ENCODE peak calls at places on chromosomes 6 and 20, in eight cellular contexts. I, J, N, V, D, X, S and Y are unnamed samples.

GRCh38 chr6:121584591-121585369 is 149.3 kb downstream of the GJA1 start:
- DNase-seq in I (no peak), D (no peak), V (no peak), J (no peak), X (no peak), S (no peak), N (peak; percentile 79), Y (no peak)

GRCh38 chr6:138517635-138518034 is 18.3 kb upstream of the NHSL1 start:
- DNase-seq in I (no peak), J (no peak), N (peak; percentile 60), D (peak; percentile 11), S (peak; percentile 26), V (no peak), X (no peak), Y (no peak)

GRCh38 chr6:158042245-158042798 is 60.7 kb downstream of the SYNJ2 start:
- DNase-seq in V (no peak), X (peak; percentile 83), J (peak; percentile 53), D (no peak), N (peak; percentile 91), I (no peak), S (no peak), Y (peak; percentile 93)

GRCh38 chr6:168131464-168132415 is 52.7 kb upstream of the FRMD1 start:
- DNase-seq in J (no peak), D (no peak), V (peak; percentile 70), S (no peak), I (no peak), N (no peak), X (peak; percentile 55), Y (no peak)

GRCh38 chr6:15546591-15546990 is 116.2 kb downstream of the DTNBP1 start:
- DNase-seq in D (no peak), S (no peak), J (no peak), X (no peak), I (no peak), N (no peak), V (no peak), Y (no peak)

GRCh38 chr6:130927305-130927704 is 100.1 kb downstream of the SMLR1 start:
- DNase-seq in J (no peak), S (no peak), D (no peak), X (no peak), V (no peak), N (no peak), I (no peak), Y (no peak)

GRCh38 chr6:112337209-112337638 is 9.9 kb upstream of the RFPL4B start:
- DNase-seq in X (no peak), D (no peak), N (peak; percentile 89), I (peak; percentile 50), V (no peak), J (peak; percentile 29), S (peak; percentile 62), Y (peak; percentile 60)

GRCh38 chr6:166758136-166758704 is 131.2 kb upstream of the RPS6KA2 start:
- DNase-seq in J (no peak), D (no peak), I (no peak), V (no peak), S (no peak), N (no peak), X (no peak), Y (no peak)

GRCh38 chr6:30450908-30451818 is 38.1 kb upstream of the HLA-E start:
- DNase-seq in X (peak; percentile 82), D (no peak), J (peak; percentile 55), N (peak; percentile 83), S (peak; percentile 45), V (no peak), I (no peak), Y (peak; percentile 44)

GRCh38 chr6:99016355-99016754 is 68.6 kb upstream of the FBXL4 start:
- DNase-seq in I (no peak), J (no peak), X (no peak), V (no peak), D (no peak), N (peak; percentile 47), S (no peak), Y (no peak)

GRCh38 chr6:167047554-167047953 is 48.4 kb downstream of the CEP43 start:
- DNase-seq in N (no peak), S (no peak), V (no peak), I (no peak), D (peak; percentile 56), X (no peak), J (no peak), Y (no peak)

GRCh38 chr6:49937811-49938210 is 26.2 kb downstream of the DEFB114 start:
- DNase-seq in S (no peak), I (no peak), X (no peak), J (no peak), D (no peak), N (no peak), V (no peak), Y (no peak)

GRCh38 chr20:34578521-34579147 is 20.1 kb downstream of the MAP1LC3A start:
- DNase-seq in V (peak; percentile 61), S (peak; percentile 65), D (no peak), I (no peak), J (no peak), N (no peak), X (no peak), Y (peak; percentile 64)
- TF ChIP-seq CTCF in V (no peak), S (no peak), D (no peak), I (no peak), J (no peak), N (no peak), X (no peak), Y (no peak)

GRCh38 chr6:35146453-35146852 is 5.3 kb upstream of the TCP11 start:
- DNase-seq in S (peak; percentile 51), D (no peak), J (peak; percentile 63), N (peak; percentile 67), X (no peak), V (no peak), I (no peak), Y (no peak)
- TF ChIP-seq CTCF in S (peak; percentile 60), D (peak; percentile 65), J (peak; percentile 62), N (peak; percentile 79), X (peak; percentile 34), V (no peak), I (peak; percentile 83), Y (peak; percentile 43)

GRCh38 chr6:127120787-127121636 is 2.5 kb downstream of the RSPO3 start:
- DNase-seq in J (peak; percentile 61), D (peak; percentile 35), S (peak; percentile 59), N (peak; percentile 92), I (peak; percentile 59), V (peak; percentile 94), X (peak; percentile 80), Y (peak; percentile 88)
- TF ChIP-seq CTCF in J (peak; percentile 41), D (peak; percentile 92), S (peak; percentile 62), N (peak; percentile 97), I (peak; percentile 95), V (no peak), X (peak; percentile 58), Y (peak; percentile 81)

GRCh38 chr6:144778773-144779531 is 493.8 kb downstream of the UTRN start:
- DNase-seq in N (peak; percentile 26), X (no peak), V (no peak), S (no peak), I (no peak), J (no peak), D (no peak), Y (no peak)
- TF ChIP-seq CTCF in N (peak; percentile 37), X (peak; percentile 17), V (no peak), S (no peak), I (peak; percentile 43), J (peak; percentile 33), D (peak; percentile 41), Y (no peak)

GRCh38 chr20:11332376-11332775 is 585.3 kb upstream of the BTBD3 start:
- DNase-seq in X (no peak), S (no peak), J (no peak), N (peak; percentile 31), D (no peak), V (no peak), I (no peak), Y (no peak)

GRCh38 chr20:11333634-11334033 is 584.1 kb upstream of the BTBD3 start:
- DNase-seq in X (no peak), N (no peak), I (no peak), J (no peak), D (no peak), S (no peak), V (no peak), Y (no peak)

GRCh38 chr20:11338506-11339306 is 579.0 kb upstream of the BTBD3 start:
- DNase-seq in D (no peak), N (peak; percentile 84), V (no peak), X (no peak), I (no peak), S (no peak), J (no peak), Y (no peak)

DNA sequence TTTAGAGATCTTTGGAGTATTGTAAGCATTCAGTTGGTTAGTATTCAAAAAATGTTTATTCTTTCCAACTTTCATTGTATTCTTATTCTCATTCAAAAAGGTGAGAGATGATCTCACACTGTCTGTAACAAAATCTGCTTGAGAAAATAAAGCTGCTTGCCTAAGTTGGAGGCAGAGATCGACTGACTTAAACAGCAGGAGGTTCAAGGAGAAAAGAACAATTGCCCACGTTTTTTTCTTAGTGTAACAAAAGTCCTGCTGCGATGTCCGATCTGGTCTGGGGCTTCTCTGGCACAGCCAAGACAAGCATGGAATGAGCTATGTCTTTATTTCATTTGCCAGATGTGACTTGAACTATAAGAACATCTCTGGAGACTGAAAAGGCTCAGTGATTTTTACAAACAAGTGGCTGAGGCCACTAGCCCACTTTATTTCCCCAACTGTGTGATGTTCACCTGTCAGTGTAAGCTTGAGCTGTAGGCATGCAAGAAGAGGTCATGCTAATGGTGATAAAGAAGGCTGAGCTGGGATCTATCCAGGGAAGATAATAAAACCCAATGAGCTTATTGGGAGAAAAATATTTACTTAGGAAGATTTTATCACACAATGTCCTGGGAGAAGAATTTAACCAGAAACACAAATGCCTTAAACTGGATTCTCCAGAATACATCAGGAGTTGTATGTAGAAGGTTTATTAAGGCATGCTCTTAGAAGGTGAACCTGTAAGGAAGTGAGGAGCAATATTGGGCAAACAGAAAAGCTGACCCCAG is 580.1 kb upstream of the BTBD3 start:
- DNase-seq in V (no peak), N (peak; percentile 47), J (no peak), I (no peak), X (no peak), D (no peak), S (no peak), Y (no peak)
- TF ChIP-seq CTCF in V (no peak), N (no peak), J (no peak), I (no peak), X (no peak), D (no peak), S (no peak), Y (no peak)

GRCh38 chr6:21842875-21843274 is 249.3 kb downstream of the SOX4 start:
- DNase-seq in D (no peak), J (no peak), X (no peak), V (no peak), I (no peak), N (no peak), S (no peak), Y (no peak)
- TF ChIP-seq CTCF in D (no peak), J (no peak), X (no peak), V (no peak), I (no peak), N (no peak), S (no peak), Y (no peak)

DNA sequence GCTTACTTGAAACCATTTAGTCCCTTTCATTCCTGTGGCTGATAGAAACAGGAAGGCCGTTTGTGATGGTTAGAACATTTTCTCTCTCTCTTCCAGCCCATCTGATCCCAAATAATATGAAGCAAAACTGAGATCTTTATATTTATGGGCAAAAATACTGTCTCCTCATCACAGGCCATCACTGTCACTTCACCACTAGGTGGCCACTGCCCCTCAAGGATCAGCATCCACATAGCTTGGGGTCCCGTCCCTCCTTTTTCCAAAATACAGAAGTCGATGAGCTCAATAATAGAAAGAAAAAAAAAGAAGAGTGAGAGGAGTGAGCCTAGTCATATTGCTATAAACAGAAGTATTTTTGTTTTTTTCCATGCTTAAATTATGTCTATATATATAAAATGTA is 46.4 kb upstream of the LAMP5 start:
- DNase-seq in I (no peak), S (no peak), D (no peak), X (no peak), N (no peak), J (no peak), V (no peak), Y (no peak)
- TF ChIP-seq CTCF in I (peak; percentile 50), S (peak; percentile 24), D (peak; percentile 91), X (peak; percentile 30), N (peak; percentile 60), J (peak; percentile 39), V (no peak), Y (no peak)